ENCODE peak calls at places on chromosomes 5 and 9, in ten cellular contexts. N is CD8-positive, alpha-beta memory T cell; A is A673; Q is left ventricle myocardium inferior; E is cardiac muscle cell; M is lower lobe of right lung; I is uterus; L is bronchial epithelial cell; U is fibroblast of lung; P is Peyer's patch. C is an unnamed sample. For H3K36me3, the result is how much of the 10 kb centered on the place peaks cover.

GRCh38 chr5:39757121-39757520 is 332.3 kb upstream of the DAB2 start:
- DNase-seq in N (no peak), A (no peak), Q (no peak), E (peak), M (no peak), I (no peak), L (no peak), U (peak), P (no peak), C (no peak)

GRCh38 chr5:19866088-19866446 is 121.9 kb downstream of the CDH18 start:
- DNase-seq in N (no peak), A (no peak), Q (no peak), E (no peak), M (no peak), I (no peak), L (no peak), U (no peak), P (no peak), C (no peak)

GRCh38 chr9:68690088-68690487 is 15.0 kb upstream of the PIP5K1B start:
- DNase-seq in N (no peak), A (no peak), Q (peak), E (peak), M (peak), I (peak), L (peak), U (peak), P (no peak), C (no peak)

GRCh38 chr5:82106806-82107205 is 135.0 kb downstream of the ATG10 start:
- DNase-seq in N (no peak), A (peak), Q (no peak), E (no peak), M (no peak), I (no peak), L (no peak), U (peak), P (no peak), C (no peak)

GRCh38 chr5:75509956-75510355 is 1.5 kb downstream of the CERT1 start:
- DNase-seq in N (no peak), A (no peak), Q (no peak), E (peak), M (peak), I (no peak), L (peak), U (peak), P (no peak), C (no peak)

GRCh38 chr9:82273121-82273520 is 284.5 kb downstream of the SPATA31D1 start:
- DNase-seq in N (no peak), A (no peak), Q (no peak), E (no peak), M (no peak), I (no peak), L (peak), U (peak), P (no peak), C (no peak)

GRCh38 chr5:77224672-77225355 is 14.3 kb downstream of the PDE8B start:
- DNase-seq in N (no peak), A (no peak), Q (no peak), E (peak), M (no peak), I (no peak), L (no peak), U (peak), P (no peak), C (no peak)

GRCh38 chr5:98517967-98518366 is 255.5 kb upstream of the RGMB start:
- DNase-seq in N (no peak), A (no peak), Q (no peak), E (no peak), M (no peak), I (no peak), L (no peak), U (no peak), P (no peak), C (no peak)

GRCh38 chr9:124803911-124804310 is 27.0 kb downstream of the OLFML2A start:
- DNase-seq in N (peak), A (no peak), Q (no peak), E (no peak), M (no peak), I (no peak), L (no peak), U (no peak), P (no peak), C (no peak)

GRCh38 chr9:129465834-129466535 is 154.9 kb downstream of the C9orf50 start:
- DNase-seq in N (no peak), A (no peak), Q (no peak), E (no peak), M (no peak), I (no peak), L (no peak), U (no peak), P (no peak), C (no peak)

GRCh38 chr9:122095010-122095767 is 2.1 kb upstream of the TTLL11 start:
- DNase-seq in N (peak), A (peak), Q (no peak), E (peak), M (no peak), I (peak), L (peak), U (peak), P (peak), C (peak)

GRCh38 chr9:93096131-93096802 is at the start of gene CARD19:
- DNase-seq in N (peak), A (no peak), Q (peak), E (peak), M (peak), I (peak), L (peak), U (peak), P (peak), C (peak)

GRCh38 chr5:13574634-13575033 is 369.9 kb downstream of the DNAH5 start:
- DNase-seq in N (no peak), A (no peak), Q (no peak), E (no peak), M (no peak), I (no peak), L (no peak), U (no peak), P (no peak), C (no peak)

GRCh38 chr5:13566903-13567339 is 377.6 kb downstream of the DNAH5 start:
- DNase-seq in N (no peak), A (no peak), Q (no peak), E (no peak), M (no peak), I (no peak), L (peak), U (peak), P (no peak), C (no peak)

GRCh38 chr5:13569088-13569715 is 375.3 kb downstream of the DNAH5 start:
- DNase-seq in N (no peak), A (no peak), Q (no peak), E (no peak), M (no peak), I (no peak), L (no peak), U (no peak), P (no peak), C (no peak)

GRCh38 chr5:13567819-13568218 is 376.7 kb downstream of the DNAH5 start:
- DNase-seq in N (no peak), A (no peak), Q (no peak), E (no peak), M (no peak), I (no peak), L (peak), U (no peak), P (no peak), C (no peak)

GRCh38 chr5:13572188-13572587 is 372.3 kb downstream of the DNAH5 start:
- DNase-seq in N (no peak), A (no peak), Q (no peak), E (no peak), M (no peak), I (no peak), L (no peak), U (no peak), P (no peak), C (no peak)
- H3K4me3 ChIP-seq in N (no peak), A (no peak), Q (no peak), E (no peak), M (no peak), I (no peak), L (no peak), U (no peak), P (no peak), C (no peak)

DNA sequence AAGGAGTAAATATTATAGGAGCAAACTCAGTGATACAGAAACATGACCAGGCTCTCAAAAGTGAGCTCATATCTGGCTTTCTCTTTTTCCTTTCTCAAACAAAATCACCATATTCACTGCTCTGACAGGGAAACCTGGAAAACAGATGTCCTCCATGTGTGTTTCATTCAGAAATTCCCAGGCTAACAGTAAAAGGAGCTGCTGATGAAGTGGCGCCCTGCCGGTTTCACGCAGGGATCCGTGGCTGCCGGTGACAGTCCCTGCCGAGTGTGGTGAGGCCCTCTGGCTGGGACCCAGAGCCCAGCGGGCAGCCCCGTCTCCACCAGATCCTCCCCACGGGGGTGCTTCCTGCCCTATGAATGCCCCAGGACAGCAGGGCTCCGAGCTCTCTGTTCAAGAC is 208.1 kb downstream of the GNA14 start:
- DNase-seq in N (no peak), A (peak), Q (no peak), E (peak), M (no peak), I (no peak), L (no peak), U (peak), P (no peak), C (no peak)
- H3K36me3 ChIP-seq in N (under half), A (under half), Q (under half), E (under half), M (under half), I (under half), L (under half), U (under half), P (under half), C (under half)

DNA sequence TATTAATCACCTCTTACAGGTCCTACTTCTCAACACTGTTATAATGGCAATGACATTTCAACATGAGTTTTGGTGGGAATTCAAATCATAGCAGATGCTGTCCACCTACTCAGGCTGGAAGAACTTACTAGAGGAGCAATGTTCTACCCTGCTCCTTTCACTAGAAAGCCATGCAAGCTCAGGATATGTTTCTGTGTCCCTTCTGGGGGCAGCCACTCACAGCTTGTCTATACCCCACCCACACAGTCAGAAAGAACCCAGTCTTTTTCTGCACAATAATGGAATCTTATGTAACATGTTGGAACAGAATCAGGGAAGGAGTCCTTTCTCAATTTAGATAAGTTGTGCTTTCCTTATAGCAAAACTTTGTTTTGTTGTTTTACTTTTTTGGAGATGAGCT is 53.4 kb upstream of the ICE1 start:
- DNase-seq in N (no peak), A (no peak), Q (no peak), E (no peak), M (no peak), I (no peak), L (no peak), U (no peak), P (no peak), C (no peak)
- H3K4me3 ChIP-seq in N (no peak), A (no peak), Q (no peak), E (no peak), M (no peak), I (no peak), L (no peak), U (no peak), P (no peak), C (no peak)

GRCh38 chr5:32108167-32108566 is 66.0 kb downstream of the GOLPH3 start:
- DNase-seq in N (no peak), A (no peak), Q (no peak), E (no peak), M (no peak), I (no peak), L (no peak), U (no peak), P (no peak), C (no peak)
- H3K36me3 ChIP-seq in N (under half), A (half or more), Q (half or more), E (under half), M (half or more), I (under half), L (under half), U (under half), P (under half), C (under half)

C was measured in CD8-positive, alpha-beta T cell.